ENCODE peak calls at places on chromosomes 6 and 20, in five cellular contexts. L is activated CD8-positive, alpha-beta memory T cell treated with anti-CD3 and anti-CD28 coated beads, Interleukin-2, amount 50 U/mL, for 4 hours; J is activated T-cell treated with anti-CD3 and anti-CD28 coated beads, Interleukin-2, amount 50 U/mL, for 72 hours; X is NAMALWA; D is NCI-H2081. I is an unnamed sample.
A peak's percentile ranks its signal among the peaks of the same experiment; 100 is the strongest.

GRCh38 chr6:43009124-43009523 is 4.6 kb downstream of the MEA1 start:
- DNase-seq in L (peak; percentile 47), J (peak; percentile 37), X (peak; percentile 80), D (peak; percentile 43), I (peak; percentile 43)

GRCh38 chr6:85368631-85369030 is 81.3 kb upstream of the NT5E start:
- DNase-seq in L (no peak), J (no peak), X (no peak), D (no peak), I (no peak)

GRCh38 chr6:26033132-26033941 is 53.9 kb upstream of the HFE start:
- DNase-seq in L (peak; percentile 45), J (peak; percentile 90), X (peak; percentile 97), D (peak; percentile 79), I (peak; percentile 82)

GRCh38 chr6:127457444-127458064 is 1.6 kb downstream of the KIAA0408 start:
- DNase-seq in L (no peak), J (no peak), X (peak; percentile 27), D (no peak), I (no peak)

GRCh38 chr20:25007491-25008305 is 15.1 kb upstream of the APMAP start:
- DNase-seq in L (no peak), J (no peak), X (no peak), D (no peak), I (no peak)

GRCh38 chr20:48858075-48858790 is 30.4 kb upstream of the PREX1 start:
- DNase-seq in L (no peak), J (no peak), X (no peak), D (no peak), I (no peak)

GRCh38 chr20:46735436-46735835 is 26.0 kb downstream of the SLC2A10 start:
- DNase-seq in L (no peak), J (no peak), X (no peak), D (no peak), I (no peak)

GRCh38 chr6:68572525-68572924 is 62.6 kb upstream of the ADGRB3 start:
- DNase-seq in L (no peak), J (peak; percentile 1), X (peak; percentile 82), D (peak; percentile 0), I (peak; percentile 41)

GRCh38 chr20:39057143-39057542 is 95.0 kb downstream of the DHX35 start:
- DNase-seq in L (no peak), J (no peak), X (no peak), D (no peak), I (no peak)

GRCh38 chr6:142417331-142417750 is 115.5 kb downstream of the ADGRG6 start:
- DNase-seq in L (no peak), J (no peak), X (no peak), D (no peak), I (no peak)

GRCh38 chr20:6731951-6732580 is 35.4 kb upstream of the BMP2 start:
- DNase-seq in L (no peak), J (no peak), X (no peak), D (no peak), I (no peak)

GRCh38 chr6:116152620-116153019 is 26.7 kb upstream of the COL10A1 start:
- DNase-seq in L (no peak), J (no peak), X (no peak), D (no peak), I (no peak)

GRCh38 chr6:26118999-26119398 is 31.8 kb downstream of the HFE start:
- DNase-seq in L (no peak), J (no peak), X (peak; percentile 26), D (peak; percentile 22), I (no peak)

GRCh38 chr6:45589367-45589766 is 211.6 kb upstream of the SUPT3H start:
- DNase-seq in L (no peak), J (no peak), X (no peak), D (no peak), I (no peak)

GRCh38 chr6:32659856-32660595 is 6.4 kb downstream of the HLA-DQB1 start:
- DNase-seq in L (no peak), J (no peak), X (peak; percentile 80), D (no peak), I (no peak)

GRCh38 chr6:138001750-138002349 is 105.4 kb downstream of the PERP start:
- DNase-seq in L (peak; percentile 68), J (peak; percentile 65), X (peak; percentile 69), D (peak; percentile 42), I (peak; percentile 50)

GRCh38 chr6:168527451-168528210 is 86.6 kb downstream of the SMOC2 start:
- DNase-seq in L (no peak), J (no peak), X (no peak), D (no peak), I (no peak)

GRCh38 chr20:50408526-50409364 is 101.4 kb upstream of the PTPN1 start:
- DNase-seq in L (no peak), J (no peak), X (no peak), D (no peak), I (no peak)

GRCh38 chr20:1286267-1287036 is 20.4 kb downstream of the SNPH start:
- DNase-seq in L (no peak), J (no peak), X (no peak), D (no peak), I (no peak)

GRCh38 chr20:2701671-2702081 is 9.1 kb downstream of the EBF4 start:
- DNase-seq in L (no peak), J (no peak), X (no peak), D (no peak), I (no peak)

GRCh38 chr6:56055066-56055465 is 179.7 kb upstream of the BMP5 start:
- DNase-seq in L (no peak), J (no peak), X (no peak), D (no peak), I (no peak)

GRCh38 chr6:137362878-137363804 is 131.1 kb downstream of the OLIG3 start:
- DNase-seq in L (no peak), J (no peak), X (no peak), D (no peak), I (no peak)

GRCh38 chr6:79234150-79235022 is at the start of gene HMGN3:
- DNase-seq in L (peak; percentile 93), J (peak; percentile 94), X (peak; percentile 97), D (peak; percentile 94), I (peak; percentile 86)

GRCh38 chr6:106773482-106773881 is 144.1 kb downstream of the QRSL1 start:
- DNase-seq in L (no peak), J (no peak), X (no peak), D (no peak), I (no peak)

GRCh38 chr20:37344506-37345338 is 1.2 kb upstream of the SRC start:
- DNase-seq in L (no peak), J (no peak), X (no peak), D (no peak), I (no peak)